ENCODE peak calls at places on chromosome 9, in seven cellular contexts. Y, M, P, L, R, H and I are unnamed samples. For H3K4me1, the result is how much of the 10 kb centered on the place peaks cover.

GRCh38 chr9:94952553-94953373 is 226.3 kb downstream of the AOPEP start:
- DNase-seq in Y (no peak), R (no peak), M (no peak), L (no peak), P (no peak), H (no peak), I (peak)

GRCh38 chr9:38249587-38250210 is 142.8 kb upstream of the ALDH1B1 start:
- DNase-seq in L (no peak), P (no peak), Y (no peak), H (no peak), R (no peak), M (no peak), I (no peak)

GRCh38 chr9:19768798-19769197 is 20.0 kb downstream of the SLC24A2 start:
- DNase-seq in P (no peak), L (no peak), R (no peak), H (no peak), M (no peak), Y (no peak), I (no peak)

GRCh38 chr9:91240596-91240995 is 121.1 kb downstream of the AUH start:
- DNase-seq in R (no peak), P (no peak), M (no peak), L (no peak), H (no peak), Y (no peak), I (no peak)

GRCh38 chr9:131657890-131658752 is 81.8 kb downstream of the RAPGEF1 start:
- DNase-seq in P (no peak), L (no peak), M (peak), Y (no peak), R (no peak), H (no peak), I (peak)

GRCh38 chr9:23851024-23851629 is 25.1 kb upstream of the ELAVL2 start:
- DNase-seq in P (no peak), R (peak), H (peak), Y (no peak), L (peak), M (no peak), I (peak)

GRCh38 chr9:19087601-19088000 is 15.1 kb downstream of the HAUS6 start:
- DNase-seq in R (no peak), L (no peak), P (no peak), H (no peak), M (peak), Y (no peak), I (no peak)

GRCh38 chr9:128943832-128944620 is 3.4 kb downstream of the DOLK start:
- DNase-seq in L (peak), R (no peak), P (no peak), H (no peak), M (no peak), Y (no peak), I (no peak)

GRCh38 chr9:84754461-84754860 is 84.9 kb downstream of the NTRK2 start:
- DNase-seq in P (no peak), L (no peak), R (no peak), H (no peak), Y (no peak), M (peak), I (no peak)

GRCh38 chr9:3708751-3709150 is 182.9 kb upstream of the RFX3 start:
- DNase-seq in L (no peak), H (no peak), Y (no peak), M (peak), R (no peak), P (no peak), I (peak)

GRCh38 chr9:4324513-4324912 is 24.6 kb upstream of the GLIS3 start:
- DNase-seq in P (no peak), L (no peak), R (no peak), H (no peak), M (peak), Y (no peak), I (peak)

GRCh38 chr9:21549251-21549765 is 67.2 kb upstream of the IFNE start:
- DNase-seq in L (no peak), P (no peak), R (no peak), Y (no peak), M (peak), H (no peak), I (peak)

GRCh38 chr9:25678846-25679360 is 659 bp upstream of the TUSC1 start:
- DNase-seq in Y (no peak), L (no peak), M (peak), P (no peak), R (no peak), H (no peak), I (peak)

GRCh38 chr9:24189986-24190385 is 355.7 kb downstream of the IZUMO3 start:
- DNase-seq in R (no peak), P (no peak), M (no peak), Y (no peak), H (no peak), L (no peak), I (no peak)

GRCh38 chr9:121277518-121278275 is 9.7 kb downstream of the GSN start:
- DNase-seq in L (no peak), R (no peak), P (no peak), H (no peak), Y (no peak), M (peak), I (peak)

GRCh38 chr9:110815361-110815760 is 146.8 kb downstream of the MUSK start:
- DNase-seq in L (no peak), M (no peak), Y (no peak), H (no peak), R (no peak), P (no peak), I (no peak)

GRCh38 chr9:36745977-36746376 is 173.3 kb downstream of the MELK start:
- DNase-seq in P (no peak), L (no peak), H (no peak), R (no peak), Y (no peak), M (no peak), I (no peak)

GRCh38 chr9:114016101-114016500 is 62.0 kb downstream of the AMBP start:
- DNase-seq in H (no peak), R (no peak), Y (no peak), P (no peak), L (no peak), M (no peak), I (no peak)

GRCh38 chr9:4793412-4794005 is 765 bp downstream of the RCL1 start:
- DNase-seq in M (peak), L (no peak), R (no peak), P (no peak), H (no peak), Y (no peak), I (no peak)

GRCh38 chr9:81053298-81054025 is 635.9 kb downstream of the TLE1 start:
- DNase-seq in P (no peak), R (no peak), M (no peak), Y (no peak), H (no peak), L (no peak), I (no peak)

GRCh38 chr9:83182071-83182470 is 119.1 kb upstream of the RASEF start:
- DNase-seq in M (no peak), R (no peak), P (no peak), L (no peak), H (no peak), Y (no peak), I (no peak)

GRCh38 chr9:71286146-71286545 is 164.7 kb upstream of the TRPM3 start:
- DNase-seq in L (no peak), R (no peak), M (no peak), Y (no peak), H (no peak), P (no peak), I (no peak)

GRCh38 chr9:99169086-99169485 is 52.7 kb downstream of the ALG2 start:
- DNase-seq in M (no peak), R (no peak), P (no peak), Y (no peak), H (no peak), L (no peak), I (no peak)

GRCh38 chr9:6584881-6585597 is 60.5 kb downstream of the GLDC start:
- DNase-seq in P (no peak), H (peak), Y (no peak), M (peak), R (no peak), L (no peak), I (peak)

GRCh38 chr9:134870311-134870694 is 10.3 kb upstream of the FCN2 start:
- DNase-seq in L (no peak), P (no peak), Y (no peak), M (no peak), R (no peak), H (no peak), I (no peak)

GRCh38 chr9:82154573-82154972 is 166.0 kb downstream of the SPATA31D1 start:
- DNase-seq in L (no peak), M (no peak), P (no peak), H (no peak), Y (no peak), R (no peak), I (no peak)

DNA sequence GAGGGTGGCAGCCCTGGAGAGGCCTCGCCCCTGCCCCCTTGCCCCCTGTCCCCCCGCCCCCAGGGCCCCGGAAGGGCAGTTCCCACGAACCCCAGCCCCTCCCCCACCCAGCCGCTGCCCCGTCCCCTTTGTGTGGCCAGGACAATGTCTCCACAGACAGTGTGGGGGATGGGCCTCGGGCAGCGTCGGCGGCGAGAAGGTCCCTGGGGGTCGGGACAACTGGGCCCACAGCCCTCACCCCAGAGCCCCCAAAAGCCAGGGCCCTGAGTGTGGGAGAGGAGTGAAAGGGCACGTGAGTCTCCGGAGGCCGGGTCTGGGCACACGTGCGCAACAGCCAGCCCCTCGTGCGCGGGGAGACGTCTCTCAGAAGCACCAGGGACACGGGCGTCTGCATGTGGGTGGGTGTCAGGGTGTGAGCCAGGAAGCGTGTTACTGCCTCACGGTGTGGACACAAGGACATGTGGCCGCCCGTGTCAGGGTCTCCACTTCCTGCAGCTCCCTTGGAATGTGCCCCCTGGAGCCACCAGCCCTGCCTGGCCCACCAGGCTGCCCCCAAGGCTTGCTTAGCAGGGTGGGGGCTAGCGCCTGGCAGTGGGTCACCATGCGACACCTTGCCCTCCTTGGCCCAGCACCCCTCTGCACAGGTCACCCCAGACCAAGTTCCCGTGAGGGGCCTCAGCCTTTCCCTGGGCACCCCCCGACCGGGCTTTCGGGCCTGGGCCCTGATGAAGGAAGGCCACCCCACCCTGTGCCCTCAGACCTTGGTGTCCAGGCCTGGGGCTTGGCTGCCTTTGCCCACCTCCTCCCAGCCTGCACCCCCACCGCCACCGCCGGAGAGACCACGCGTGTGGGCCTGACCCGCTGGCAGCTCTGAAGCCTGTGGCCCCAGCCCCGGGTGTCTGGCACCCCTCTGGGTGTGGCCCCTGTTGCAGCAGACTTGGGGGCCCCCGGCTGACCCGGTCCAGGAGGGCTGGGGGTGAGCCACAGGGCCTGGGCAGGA is 12.8 kb upstream of the NRARP start:
- DNase-seq in P (peak), R (peak), Y (peak), H (peak), M (no peak), L (peak), I (no peak)
- H3K4me1 ChIP-seq in P (half or more), R (under half), Y (under half), H (under half), M (under half), L (under half), I (under half)

DNA sequence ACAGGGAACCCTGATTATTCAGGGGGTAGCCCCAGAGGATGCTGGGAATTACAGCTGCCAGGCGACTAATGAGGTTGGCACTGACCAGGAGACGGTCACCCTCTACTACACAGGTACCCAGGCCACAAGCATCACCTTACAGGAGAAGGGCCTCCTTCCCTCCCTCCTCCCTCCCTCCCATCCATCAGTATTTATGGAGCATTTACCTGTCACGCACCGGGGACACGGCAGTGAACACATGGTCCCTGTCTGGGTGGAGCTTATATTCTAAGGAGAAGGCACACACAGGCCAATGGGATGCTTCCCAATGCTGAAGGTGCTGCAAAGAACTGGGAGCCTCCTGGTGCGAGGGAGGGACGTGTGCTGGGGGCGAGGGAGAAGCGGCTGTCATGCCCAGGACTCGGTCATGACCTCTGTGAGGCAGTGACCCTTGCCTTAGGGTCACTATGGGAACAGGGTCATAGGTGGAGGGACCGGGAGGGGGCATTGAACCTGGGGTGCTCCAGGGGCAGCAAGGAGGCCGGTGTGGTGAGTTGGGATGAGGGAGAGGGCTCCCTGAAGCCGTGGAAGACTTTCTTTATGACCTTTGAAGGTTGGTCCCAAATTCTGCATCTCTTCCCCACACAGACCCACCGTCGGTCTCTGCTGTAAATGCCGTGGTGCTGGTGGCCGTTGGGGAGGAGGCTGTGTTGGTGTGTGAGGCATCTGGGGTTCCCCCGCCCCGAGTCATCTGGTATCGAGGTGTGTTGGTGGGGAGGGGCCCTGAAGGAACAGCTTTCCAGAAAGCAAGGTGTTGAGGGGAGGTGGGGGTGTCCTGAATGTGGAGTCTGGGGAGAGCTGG is 41.5 kb downstream of the HMCN2 start:
- DNase-seq in M (no peak), H (no peak), L (no peak), P (no peak), Y (no peak), R (no peak), I (no peak)
- H3K4me1 ChIP-seq in M (under half), H (under half), L (under half), P (under half), Y (under half), R (under half), I (under half)

DNA sequence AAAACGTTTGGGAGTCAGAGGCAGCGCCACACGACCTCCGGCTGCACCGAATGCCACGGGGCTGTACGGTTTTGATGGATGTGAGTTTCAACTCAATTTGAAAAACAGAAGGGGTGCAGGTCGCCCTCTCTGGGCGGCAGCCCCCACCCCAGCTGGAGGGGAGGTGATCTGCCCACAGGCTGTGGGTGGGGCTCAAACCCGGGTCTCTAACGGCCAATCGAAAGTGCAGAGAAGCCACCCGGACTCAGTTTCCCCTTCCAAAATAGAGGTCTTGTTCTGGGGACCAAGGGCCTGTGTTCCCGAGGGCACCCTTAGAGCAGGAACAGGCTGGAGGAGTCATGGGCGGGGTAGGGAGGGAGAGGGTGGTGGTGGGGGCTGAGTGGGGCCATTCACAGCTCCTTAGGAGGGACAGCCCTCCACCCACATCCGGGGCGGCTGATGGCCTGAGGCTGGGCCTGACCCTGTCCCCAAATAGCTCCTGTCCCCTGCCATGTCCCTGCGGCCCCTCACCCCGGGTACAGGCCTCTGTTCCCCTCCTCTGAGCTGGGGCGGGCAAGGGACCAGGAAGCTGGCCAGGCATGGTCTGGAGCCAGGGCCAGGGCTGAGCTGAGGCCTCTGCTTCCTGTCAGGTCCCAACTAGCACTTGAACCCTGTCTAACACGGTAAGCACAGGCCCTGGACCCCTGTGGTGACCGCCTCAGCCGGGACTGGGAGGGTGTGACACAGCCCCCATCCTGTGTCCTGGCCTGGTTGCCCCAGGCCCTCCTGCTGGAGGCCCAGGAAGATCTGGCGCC is 22.6 kb upstream of the NOTCH1 start:
- DNase-seq in P (no peak), R (no peak), Y (no peak), L (no peak), H (no peak), M (no peak), I (no peak)
- H3K4me1 ChIP-seq in P (half or more), R (under half), Y (under half), L (half or more), H (half or more), M (under half), I (half or more)

GRCh38 chr9:124758061-124758460 is 13.1 kb downstream of the NR6A1 start:
- DNase-seq in R (no peak), P (no peak), H (no peak), Y (no peak), L (no peak), M (no peak), I (no peak)
- H3K4me1 ChIP-seq in R (under half), P (under half), H (half or more), Y (under half), L (under half), M (under half), I (under half)